ENCODE peak calls at places on chromosomes 5 and 9, in four cellular contexts. One of them, this sample, is unnamed.

GRCh38 chr5:93378073-93378472 is 202.9 kb downstream of the NR2F1-AS1 start:
- DNase-seq in PC-3: peak; percentile 74
- DNase-seq in K562: no peak
- DNase-seq in Peyer's patch: no peak
- DNase-seq in this sample: no peak

GRCh38 chr9:19799784-19800183 is 10.9 kb upstream of the SLC24A2 start:
- DNase-seq in Peyer's patch: no peak
- DNase-seq in K562: no peak
- DNase-seq in PC-3: no peak
- DNase-seq in this sample: no peak

GRCh38 chr9:82354260-82354659 is 365.7 kb downstream of the SPATA31D1 start:
- DNase-seq in PC-3: peak; percentile 83
- DNase-seq in K562: no peak
- DNase-seq in Peyer's patch: no peak
- DNase-seq in this sample: no peak

GRCh38 chr9:3585616-3586015 is 59.8 kb upstream of the RFX3 start:
- DNase-seq in PC-3: no peak
- DNase-seq in Peyer's patch: no peak
- DNase-seq in K562: no peak
- DNase-seq in this sample: no peak

GRCh38 chr5:10735569-10736255 is 25.3 kb downstream of the DAP start:
- DNase-seq in PC-3: no peak
- DNase-seq in K562: no peak
- DNase-seq in Peyer's patch: peak; percentile 72
- DNase-seq in this sample: no peak

GRCh38 chr5:24598926-24599325 is 45.9 kb downstream of the CDH10 start:
- DNase-seq in Peyer's patch: no peak
- DNase-seq in PC-3: no peak
- DNase-seq in K562: no peak
- DNase-seq in this sample: no peak

GRCh38 chr5:108762660-108763059 is 15.0 kb downstream of the FER start:
- DNase-seq in K562: no peak
- DNase-seq in PC-3: no peak
- DNase-seq in Peyer's patch: no peak
- DNase-seq in this sample: no peak

GRCh38 chr5:1111727-1112289 is at the start of gene SLC12A7:
- DNase-seq in PC-3: peak; percentile 77
- DNase-seq in Peyer's patch: peak; percentile 85
- DNase-seq in K562: peak; percentile 91
- DNase-seq in this sample: peak; percentile 81

GRCh38 chr9:3971391-3972082 is 328.3 kb downstream of the GLIS3 start:
- DNase-seq in Peyer's patch: no peak
- DNase-seq in PC-3: peak; percentile 70
- DNase-seq in K562: no peak
- DNase-seq in this sample: no peak

GRCh38 chr9:109013678-109014145 is 413 bp upstream of the CTNNAL1 start:
- DNase-seq in PC-3: no peak
- DNase-seq in Peyer's patch: no peak
- DNase-seq in K562: no peak
- DNase-seq in this sample: no peak

GRCh38 chr5:142697846-142698245 is 12.0 kb upstream of the FGF1 start:
- DNase-seq in Peyer's patch: no peak
- DNase-seq in K562: no peak
- DNase-seq in PC-3: peak; percentile 49
- DNase-seq in this sample: no peak